ENCODE peak calls at places on chromosomes 11 and 22, in six cellular contexts. One of them, this sample, is unnamed.

GRCh38 chr22:36472689-36473088 is 8.8 kb downstream of the TXN2 start:
- DNase-seq in brain microvascular endothelial cell: no peak
- DNase-seq in lower leg skin: no peak
- DNase-seq in spleen: no peak
- DNase-seq in bronchial epithelial cell: no peak
- DNase-seq in fibroblast of lung: no peak
- DNase-seq in this sample: no peak

GRCh38 chr11:8757533-8757932 is 74.9 kb downstream of the RPL27A start:
- DNase-seq in brain microvascular endothelial cell: no peak
- DNase-seq in lower leg skin: no peak
- DNase-seq in spleen: no peak
- DNase-seq in bronchial epithelial cell: no peak
- DNase-seq in fibroblast of lung: no peak
- DNase-seq in this sample: no peak

GRCh38 chr22:44274918-44275665 is 37.7 kb downstream of the SHISAL1 start:
- DNase-seq in brain microvascular endothelial cell: no peak
- DNase-seq in lower leg skin: no peak
- DNase-seq in spleen: peak; percentile 47
- DNase-seq in bronchial epithelial cell: no peak
- DNase-seq in fibroblast of lung: no peak
- DNase-seq in this sample: no peak

GRCh38 chr11:36258730-36259360 is 30.4 kb downstream of the COMMD9 start:
- DNase-seq in brain microvascular endothelial cell: peak; percentile 69
- DNase-seq in lower leg skin: peak; percentile 29
- DNase-seq in spleen: no peak
- DNase-seq in bronchial epithelial cell: peak; percentile 59
- DNase-seq in fibroblast of lung: peak; percentile 67
- DNase-seq in this sample: peak; percentile 62

GRCh38 chr11:128206476-128206875 is 380.9 kb downstream of the ETS1 start:
- DNase-seq in brain microvascular endothelial cell: no peak
- DNase-seq in lower leg skin: no peak
- DNase-seq in spleen: no peak
- DNase-seq in bronchial epithelial cell: peak; percentile 96
- DNase-seq in fibroblast of lung: no peak
- DNase-seq in this sample: no peak

GRCh38 chr11:76680517-76681425 is 10.2 kb upstream of the LRRC32 start:
- DNase-seq in brain microvascular endothelial cell: peak; percentile 54
- DNase-seq in lower leg skin: peak; percentile 49
- DNase-seq in spleen: peak; percentile 85
- DNase-seq in bronchial epithelial cell: peak; percentile 40
- DNase-seq in fibroblast of lung: peak; percentile 55
- DNase-seq in this sample: peak; percentile 76

GRCh38 chr11:35047179-35047578 is 91.8 kb upstream of the CD44 start:
- DNase-seq in brain microvascular endothelial cell: no peak
- DNase-seq in lower leg skin: no peak
- DNase-seq in spleen: no peak
- DNase-seq in bronchial epithelial cell: no peak
- DNase-seq in fibroblast of lung: no peak
- DNase-seq in this sample: no peak

GRCh38 chr11:127395034-127395433 is 394.5 kb upstream of the KIRREL3 start:
- DNase-seq in brain microvascular endothelial cell: no peak
- DNase-seq in lower leg skin: no peak
- DNase-seq in spleen: no peak
- DNase-seq in bronchial epithelial cell: no peak
- DNase-seq in fibroblast of lung: no peak
- DNase-seq in this sample: no peak

GRCh38 chr22:28229566-28230483 is 310.8 kb upstream of the PITPNB start:
- DNase-seq in brain microvascular endothelial cell: peak; percentile 61
- DNase-seq in lower leg skin: no peak
- DNase-seq in spleen: no peak
- DNase-seq in bronchial epithelial cell: no peak
- DNase-seq in fibroblast of lung: peak; percentile 88
- DNase-seq in this sample: no peak

GRCh38 chr11:74021998-74022397 is 13.1 kb upstream of the UCP3 start:
- DNase-seq in brain microvascular endothelial cell: no peak
- DNase-seq in lower leg skin: no peak
- DNase-seq in spleen: no peak
- DNase-seq in bronchial epithelial cell: no peak
- DNase-seq in fibroblast of lung: no peak
- DNase-seq in this sample: no peak

GRCh38 chr11:44029507-44029845 is 18.3 kb upstream of the ACCSL start:
- DNase-seq in brain microvascular endothelial cell: no peak
- DNase-seq in lower leg skin: no peak
- DNase-seq in spleen: no peak
- DNase-seq in bronchial epithelial cell: no peak
- DNase-seq in fibroblast of lung: no peak
- DNase-seq in this sample: peak; percentile 44

GRCh38 chr11:12100429-12100828 is 10.0 kb upstream of the MICAL2 start:
- DNase-seq in brain microvascular endothelial cell: no peak
- DNase-seq in lower leg skin: no peak
- DNase-seq in spleen: no peak
- DNase-seq in bronchial epithelial cell: no peak
- DNase-seq in fibroblast of lung: no peak
- DNase-seq in this sample: no peak

GRCh38 chr11:134282121-134283045 is 6.2 kb downstream of the GLB1L3 start:
- DNase-seq in brain microvascular endothelial cell: no peak
- DNase-seq in lower leg skin: peak; percentile 14
- DNase-seq in spleen: no peak
- DNase-seq in bronchial epithelial cell: peak; percentile 14
- DNase-seq in fibroblast of lung: no peak
- DNase-seq in this sample: peak; percentile 36

GRCh38 chr11:123751777-123752176 is 2.5 kb downstream of the OR6X1 start:
- DNase-seq in brain microvascular endothelial cell: no peak
- DNase-seq in lower leg skin: no peak
- DNase-seq in spleen: no peak
- DNase-seq in bronchial epithelial cell: no peak
- DNase-seq in fibroblast of lung: no peak
- DNase-seq in this sample: no peak

GRCh38 chr11:3356858-3357257 is 22.1 kb downstream of the ZNF195 start:
- DNase-seq in brain microvascular endothelial cell: no peak
- DNase-seq in lower leg skin: no peak
- DNase-seq in spleen: no peak
- DNase-seq in bronchial epithelial cell: no peak
- DNase-seq in fibroblast of lung: no peak
- DNase-seq in this sample: no peak

GRCh38 chr11:103949781-103950180 is 86.7 kb upstream of the DDI1 start:
- DNase-seq in brain microvascular endothelial cell: no peak
- DNase-seq in lower leg skin: no peak
- DNase-seq in spleen: no peak
- DNase-seq in bronchial epithelial cell: no peak
- DNase-seq in fibroblast of lung: no peak
- DNase-seq in this sample: no peak

GRCh38 chr11:2515401-2516275 is 70.8 kb downstream of the KCNQ1 start:
- DNase-seq in brain microvascular endothelial cell: no peak
- DNase-seq in lower leg skin: peak; percentile 11
- DNase-seq in spleen: peak; percentile 51
- DNase-seq in bronchial epithelial cell: no peak
- DNase-seq in fibroblast of lung: no peak
- DNase-seq in this sample: peak; percentile 48

GRCh38 chr11:110425751-110426545 is 3.8 kb upstream of the FDX1 start:
- DNase-seq in brain microvascular endothelial cell: peak; percentile 94
- DNase-seq in lower leg skin: no peak
- DNase-seq in spleen: no peak
- DNase-seq in bronchial epithelial cell: peak; percentile 6
- DNase-seq in fibroblast of lung: peak; percentile 83
- DNase-seq in this sample: no peak

GRCh38 chr11:118074091-118074685 is 2.7 kb upstream of the TMPRSS4 start:
- DNase-seq in brain microvascular endothelial cell: no peak
- DNase-seq in lower leg skin: no peak
- DNase-seq in spleen: no peak
- DNase-seq in bronchial epithelial cell: no peak
- DNase-seq in fibroblast of lung: no peak
- DNase-seq in this sample: no peak

GRCh38 chr11:7020183-7020917 is at the start of the genes NLRP14 and ZNF214:
- DNase-seq in brain microvascular endothelial cell: peak; percentile 90
- DNase-seq in lower leg skin: peak; percentile 82
- DNase-seq in spleen: no peak
- DNase-seq in bronchial epithelial cell: peak; percentile 78
- DNase-seq in fibroblast of lung: peak; percentile 92
- DNase-seq in this sample: peak; percentile 96

GRCh38 chr11:6307879-6308278 is 12.4 kb downstream of the CAVIN3 start:
- DNase-seq in brain microvascular endothelial cell: peak; percentile 21
- DNase-seq in lower leg skin: no peak
- DNase-seq in spleen: no peak
- DNase-seq in bronchial epithelial cell: peak; percentile 37
- DNase-seq in fibroblast of lung: peak; percentile 38
- DNase-seq in this sample: no peak

GRCh38 chr11:3074912-3075589 is 17.8 kb upstream of the CARS1 start:
- DNase-seq in brain microvascular endothelial cell: no peak
- DNase-seq in lower leg skin: no peak
- DNase-seq in spleen: no peak
- DNase-seq in bronchial epithelial cell: no peak
- DNase-seq in fibroblast of lung: no peak
- DNase-seq in this sample: no peak

GRCh38 chr11:107405260-107405659 is 52.4 kb downstream of the CWF19L2 start:
- DNase-seq in brain microvascular endothelial cell: no peak
- DNase-seq in lower leg skin: no peak
- DNase-seq in spleen: no peak
- DNase-seq in bronchial epithelial cell: no peak
- DNase-seq in fibroblast of lung: no peak
- DNase-seq in this sample: no peak

GRCh38 chr22:37887610-37888378 is 18.3 kb upstream of the MICALL1 start:
- DNase-seq in brain microvascular endothelial cell: peak; percentile 47
- DNase-seq in lower leg skin: peak; percentile 84
- DNase-seq in spleen: no peak
- DNase-seq in bronchial epithelial cell: peak; percentile 86
- DNase-seq in fibroblast of lung: peak; percentile 82
- DNase-seq in this sample: no peak

GRCh38 chr11:132621976-132622375 is 910.3 kb downstream of the OPCML start:
- DNase-seq in brain microvascular endothelial cell: no peak
- DNase-seq in lower leg skin: no peak
- DNase-seq in spleen: no peak
- DNase-seq in bronchial epithelial cell: no peak
- DNase-seq in fibroblast of lung: peak; percentile 44
- DNase-seq in this sample: no peak

GRCh38 chr11:749731-750130 is 2.5 kb downstream of the TALDO1 start:
- DNase-seq in brain microvascular endothelial cell: no peak
- DNase-seq in lower leg skin: no peak
- DNase-seq in spleen: no peak
- DNase-seq in bronchial epithelial cell: no peak
- DNase-seq in fibroblast of lung: no peak
- DNase-seq in this sample: no peak

DNA sequence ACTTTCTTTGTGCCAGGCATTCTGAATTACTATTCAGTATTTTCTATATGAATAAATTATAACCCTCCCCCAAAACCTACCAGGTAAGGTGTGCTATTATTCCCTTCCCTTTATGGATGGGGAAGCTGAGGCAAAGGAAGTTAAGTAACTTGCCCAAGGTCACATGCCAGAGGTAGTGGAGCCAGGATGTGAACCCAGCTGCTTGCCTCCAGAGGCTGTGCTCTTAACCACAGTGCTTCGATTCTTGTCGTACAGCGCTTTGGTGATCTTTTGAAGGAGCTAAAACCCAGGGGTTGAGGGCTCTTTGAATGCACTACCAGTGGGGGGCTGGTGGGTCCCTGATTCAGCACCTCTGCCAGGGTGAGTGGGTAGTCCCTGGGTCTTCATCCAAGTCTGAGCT is 18.8 kb downstream of the MCM5 start:
- DNase-seq in brain microvascular endothelial cell: no peak
- DNase-seq in lower leg skin: no peak
- DNase-seq in spleen: no peak
- DNase-seq in bronchial epithelial cell: no peak
- DNase-seq in fibroblast of lung: no peak
- DNase-seq in this sample: no peak
- H3K4me3 ChIP-seq in brain microvascular endothelial cell: no peak overlapping the region
- H3K4me3 ChIP-seq in lower leg skin: no peak overlapping the region
- H3K4me3 ChIP-seq in spleen: no peak overlapping the region
- H3K4me3 ChIP-seq in bronchial epithelial cell: no peak overlapping the region
- H3K4me3 ChIP-seq in fibroblast of lung: no peak overlapping the region
- H3K4me3 ChIP-seq in this sample: no peak overlapping the region

GRCh38 chr22:41332217-41332616 is 30.9 kb downstream of the ZC3H7B start:
- DNase-seq in brain microvascular endothelial cell: no peak
- DNase-seq in lower leg skin: no peak
- DNase-seq in spleen: no peak
- DNase-seq in bronchial epithelial cell: no peak
- DNase-seq in fibroblast of lung: no peak
- DNase-seq in this sample: no peak

GRCh38 chr22:41324818-41325528 is 23.6 kb downstream of the ZC3H7B start:
- DNase-seq in brain microvascular endothelial cell: no peak
- DNase-seq in lower leg skin: no peak
- DNase-seq in spleen: no peak
- DNase-seq in bronchial epithelial cell: peak; percentile 25
- DNase-seq in fibroblast of lung: no peak
- DNase-seq in this sample: no peak

GRCh38 chr22:41330169-41330568 is 28.8 kb downstream of the ZC3H7B start:
- DNase-seq in brain microvascular endothelial cell: no peak
- DNase-seq in lower leg skin: no peak
- DNase-seq in spleen: no peak
- DNase-seq in bronchial epithelial cell: no peak
- DNase-seq in fibroblast of lung: no peak
- DNase-seq in this sample: no peak

GRCh38 chr22:41327124-41327523 is 25.8 kb downstream of the ZC3H7B start:
- DNase-seq in brain microvascular endothelial cell: no peak
- DNase-seq in lower leg skin: no peak
- DNase-seq in spleen: peak; percentile 84
- DNase-seq in bronchial epithelial cell: no peak
- DNase-seq in fibroblast of lung: no peak
- DNase-seq in this sample: no peak
- H3K4me3 ChIP-seq in brain microvascular endothelial cell: no peak overlapping the region
- H3K4me3 ChIP-seq in lower leg skin: no peak overlapping the region
- H3K4me3 ChIP-seq in spleen: no peak overlapping the region
- H3K4me3 ChIP-seq in bronchial epithelial cell: no peak overlapping the region
- H3K4me3 ChIP-seq in fibroblast of lung: no peak overlapping the region
- H3K4me3 ChIP-seq in this sample: no peak overlapping the region

GRCh38 chr11:111634981-111635705 is 32.9 kb downstream of the SIK2 start:
- DNase-seq in brain microvascular endothelial cell: no peak
- DNase-seq in lower leg skin: no peak
- DNase-seq in spleen: no peak
- DNase-seq in bronchial epithelial cell: peak; percentile 49
- DNase-seq in fibroblast of lung: peak; percentile 80
- DNase-seq in this sample: no peak
- H3K4me3 ChIP-seq in brain microvascular endothelial cell: no peak overlapping the region
- H3K4me3 ChIP-seq in lower leg skin: no peak overlapping the region
- H3K4me3 ChIP-seq in spleen: no peak overlapping the region
- H3K4me3 ChIP-seq in bronchial epithelial cell: no peak overlapping the region
- H3K4me3 ChIP-seq in fibroblast of lung: peak overlapping the region; percentile 1
- H3K4me3 ChIP-seq in this sample: no peak overlapping the region

GRCh38 chr22:46086577-46087335 is 63.6 kb upstream of the PPARA start:
- DNase-seq in brain microvascular endothelial cell: no peak
- DNase-seq in lower leg skin: no peak
- DNase-seq in spleen: peak; percentile 68
- DNase-seq in bronchial epithelial cell: no peak
- DNase-seq in fibroblast of lung: peak; percentile 79
- DNase-seq in this sample: no peak

GRCh38 chr22:46083383-46084350 is 66.7 kb upstream of the PPARA start:
- DNase-seq in brain microvascular endothelial cell: no peak
- DNase-seq in lower leg skin: no peak
- DNase-seq in spleen: peak; percentile 54
- DNase-seq in bronchial epithelial cell: no peak
- DNase-seq in fibroblast of lung: no peak
- DNase-seq in this sample: no peak

GRCh38 chr22:46084376-46084775 is 66.0 kb upstream of the PPARA start:
- DNase-seq in brain microvascular endothelial cell: no peak
- DNase-seq in lower leg skin: no peak
- DNase-seq in spleen: peak; percentile 59
- DNase-seq in bronchial epithelial cell: no peak
- DNase-seq in fibroblast of lung: no peak
- DNase-seq in this sample: no peak

GRCh38 chr22:46085831-46086576 is 64.3 kb upstream of the PPARA start:
- DNase-seq in brain microvascular endothelial cell: no peak
- DNase-seq in lower leg skin: peak; percentile 83
- DNase-seq in spleen: peak; percentile 76
- DNase-seq in bronchial epithelial cell: peak; percentile 68
- DNase-seq in fibroblast of lung: peak; percentile 86
- DNase-seq in this sample: peak; percentile 87

GRCh38 chr22:46084943-46085830 is 65.1 kb upstream of the PPARA start:
- DNase-seq in brain microvascular endothelial cell: no peak
- DNase-seq in lower leg skin: peak; percentile 72
- DNase-seq in spleen: peak; percentile 88
- DNase-seq in bronchial epithelial cell: peak; percentile 52
- DNase-seq in fibroblast of lung: peak; percentile 96
- DNase-seq in this sample: peak; percentile 92
- H3K4me3 ChIP-seq in brain microvascular endothelial cell: peak overlapping the region; percentile 15
- H3K4me3 ChIP-seq in lower leg skin: no peak overlapping the region
- H3K4me3 ChIP-seq in spleen: peak overlapping the region; percentile 20
- H3K4me3 ChIP-seq in bronchial epithelial cell: no peak overlapping the region
- H3K4me3 ChIP-seq in fibroblast of lung: peak overlapping the region; percentile 84
- H3K4me3 ChIP-seq in this sample: peak overlapping the region; percentile 18